ENCODE peak calls at places on chromosomes 6 and 20, in ten cellular contexts. B is fibroblast of lung, F is astrocyte of the cerebellum, T is heart left ventricle, Q is foreskin fibroblast, J is Karpas-422, Z is adrenal gland, N is Peyer's patch, G is tibial nerve, Y is HFF-Myc. L is an unnamed sample.

GRCh38 chr20:44914924-44915323 is 5.1 kb downstream of the PABPC1L start:
- DNase-seq in B (no peak), F (no peak), T (no peak), Q (no peak), J (no peak), Z (no peak), N (no peak), G (no peak), Y (no peak), L (peak)

GRCh38 chr6:18997375-18997826 is 610.3 kb downstream of the RNF144B start:
- DNase-seq in B (peak), F (peak), T (no peak), Q (peak), J (peak), Z (no peak), N (no peak), G (no peak), Y (peak), L (peak)

GRCh38 chr6:125841356-125842090 is 50.8 kb downstream of the NCOA7 start:
- DNase-seq in B (no peak), F (no peak), T (no peak), Q (no peak), J (no peak), Z (no peak), N (no peak), G (no peak), Y (no peak), L (no peak)

GRCh38 chr6:112307707-112308106 is 39.4 kb upstream of the RFPL4B start:
- DNase-seq in B (no peak), F (no peak), T (no peak), Q (no peak), J (peak), Z (no peak), N (no peak), G (no peak), Y (no peak), L (no peak)

GRCh38 chr6:132888701-132889100 is 74.3 kb downstream of the RPS12 start:
- DNase-seq in B (peak), F (peak), T (no peak), Q (peak), J (no peak), Z (no peak), N (no peak), G (no peak), Y (no peak), L (no peak)

GRCh38 chr20:63979549-63980316 is at the start of gene SAMD10:
- DNase-seq in B (no peak), F (no peak), T (peak), Q (peak), J (peak), Z (peak), N (peak), G (peak), Y (no peak), L (peak)

GRCh38 chr20:61849376-61849775 is 216.3 kb downstream of the TAF4 start:
- DNase-seq in B (no peak), F (no peak), T (no peak), Q (no peak), J (no peak), Z (no peak), N (no peak), G (no peak), Y (no peak), L (no peak)

GRCh38 chr20:23562721-23563342 is 5.5 kb downstream of the CST9L start:
- DNase-seq in B (no peak), F (no peak), T (no peak), Q (no peak), J (no peak), Z (no peak), N (no peak), G (no peak), Y (no peak), L (no peak)

GRCh38 chr20:9498322-9498721 is 16.1 kb upstream of the LAMP5 start:
- DNase-seq in B (peak), F (no peak), T (no peak), Q (peak), J (no peak), Z (no peak), N (no peak), G (no peak), Y (no peak), L (no peak)

GRCh38 chr20:10998476-10998875 is 324.7 kb upstream of the JAG1 start:
- DNase-seq in B (no peak), F (no peak), T (no peak), Q (no peak), J (no peak), Z (no peak), N (no peak), G (no peak), Y (no peak), L (no peak)

GRCh38 chr6:45710304-45710821 is 305.3 kb downstream of the CLIC5 start:
- DNase-seq in B (peak), F (no peak), T (no peak), Q (peak), J (no peak), Z (no peak), N (peak), G (no peak), Y (no peak), L (no peak)

GRCh38 chr6:49849121-49849907 is 17.0 kb downstream of the CRISP1 start:
- DNase-seq in B (peak), F (peak), T (no peak), Q (peak), J (peak), Z (no peak), N (no peak), G (no peak), Y (peak), L (peak)

GRCh38 chr6:17167327-17167979 is 65.6 kb downstream of the STMND1 start:
- DNase-seq in B (peak), F (no peak), T (no peak), Q (peak), J (no peak), Z (peak), N (peak), G (no peak), Y (peak), L (peak)

GRCh38 chr6:144809120-144809519 is 524.0 kb downstream of the UTRN start:
- DNase-seq in B (no peak), F (no peak), T (no peak), Q (peak), J (no peak), Z (no peak), N (no peak), G (no peak), Y (no peak), L (no peak)

GRCh38 chr6:143745160-143746133 is 67.7 kb downstream of the PHACTR2 start:
- DNase-seq in B (peak), F (peak), T (no peak), Q (peak), J (no peak), Z (peak), N (no peak), G (peak), Y (no peak), L (peak)

GRCh38 chr6:20564269-20564668 is 30.0 kb downstream of the CDKAL1 start:
- DNase-seq in B (peak), F (peak), T (no peak), Q (peak), J (peak), Z (no peak), N (no peak), G (no peak), Y (no peak), L (peak)

GRCh38 chr6:151916075-151916474 is 108.6 kb downstream of the ESR1 start:
- DNase-seq in B (no peak), F (no peak), T (no peak), Q (peak), J (no peak), Z (no peak), N (no peak), G (no peak), Y (no peak), L (no peak)

GRCh38 chr6:145252737-145253136 is 482.6 kb downstream of the EPM2A start:
- DNase-seq in B (no peak), F (no peak), T (no peak), Q (no peak), J (no peak), Z (no peak), N (no peak), G (no peak), Y (no peak), L (no peak)

GRCh38 chr6:137848672-137849071 is 18.4 kb upstream of the TNFAIP3 start:
- DNase-seq in B (peak), F (no peak), T (no peak), Q (peak), J (no peak), Z (no peak), N (no peak), G (no peak), Y (no peak), L (no peak)

GRCh38 chr6:79421001-79421411 is 116.2 kb downstream of the LCA5 start:
- DNase-seq in B (peak), F (no peak), T (no peak), Q (peak), J (no peak), Z (no peak), N (no peak), G (no peak), Y (no peak), L (no peak)

GRCh38 chr6:79422666-79423065 is 114.6 kb downstream of the LCA5 start:
- DNase-seq in B (no peak), F (no peak), T (no peak), Q (no peak), J (no peak), Z (no peak), N (no peak), G (no peak), Y (no peak), L (no peak)

GRCh38 chr6:79425589-79426311 is 111.5 kb downstream of the LCA5 start:
- DNase-seq in B (no peak), F (no peak), T (no peak), Q (peak), J (no peak), Z (no peak), N (no peak), G (no peak), Y (no peak), L (no peak)

GRCh38 chr6:79421707-79422484 is 115.3 kb downstream of the LCA5 start:
- DNase-seq in B (peak), F (peak), T (no peak), Q (peak), J (no peak), Z (peak), N (no peak), G (no peak), Y (peak), L (no peak)

GRCh38 chr6:79423216-79423615 is 114.0 kb downstream of the LCA5 start:
- DNase-seq in B (no peak), F (no peak), T (no peak), Q (no peak), J (no peak), Z (no peak), N (no peak), G (no peak), Y (no peak), L (no peak)
- H3K4me3 ChIP-seq in B (no peak), F (no peak), T (no peak), Q (no peak), J (no peak), Z (no peak), N (no peak), G (no peak), Y (no peak), L (no peak)

GRCh38 chr6:26202811-26203583 is 115.8 kb downstream of the HFE start:
- DNase-seq in B (no peak), F (no peak), T (no peak), Q (no peak), J (no peak), Z (no peak), N (no peak), G (no peak), Y (no peak), L (no peak)

GRCh38 chr6:26204332-26205160 is 117.3 kb downstream of the HFE start:
- DNase-seq in B (peak), F (peak), T (peak), Q (peak), J (peak), Z (peak), N (peak), G (peak), Y (peak), L (peak)

GRCh38 chr6:26205625-26206574 is 118.7 kb downstream of the HFE start:
- DNase-seq in B (peak), F (no peak), T (no peak), Q (peak), J (peak), Z (no peak), N (no peak), G (no peak), Y (no peak), L (peak)

GRCh38 chr6:26205161-26205624 is 118.0 kb downstream of the HFE start:
- DNase-seq in B (peak), F (peak), T (peak), Q (peak), J (peak), Z (peak), N (peak), G (peak), Y (no peak), L (peak)

GRCh38 chr6:26207248-26207801 is 120.1 kb downstream of the HFE start:
- DNase-seq in B (no peak), F (no peak), T (no peak), Q (no peak), J (no peak), Z (no peak), N (no peak), G (no peak), Y (no peak), L (no peak)
- H3K4me3 ChIP-seq in B (no peak), F (no peak), T (no peak), Q (no peak), J (no peak), Z (no peak), N (no peak), G (no peak), Y (no peak), L (no peak)

DNA sequence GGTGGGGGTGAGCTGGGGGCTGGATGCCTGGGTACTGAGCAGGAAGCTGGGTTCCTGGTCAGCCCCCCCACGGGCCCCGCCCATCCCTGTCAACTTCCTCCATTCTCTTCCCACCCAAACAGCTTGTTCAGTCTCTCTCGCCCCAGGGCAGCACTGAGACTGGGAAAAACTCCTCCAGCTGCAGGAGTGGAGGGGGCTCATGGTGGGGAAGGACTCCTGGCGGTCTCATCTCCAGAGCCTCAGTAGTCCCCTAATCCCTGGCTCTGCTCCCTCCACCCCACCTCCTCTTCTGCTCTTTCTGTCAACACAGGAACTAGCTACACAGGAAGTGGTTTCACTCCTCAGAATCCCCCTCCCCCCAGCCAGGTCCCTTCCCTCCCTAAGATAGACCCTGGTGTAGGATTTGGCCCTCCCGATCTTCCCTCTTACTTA is at the start of gene GPSM3:
- DNase-seq in B (peak), F (no peak), T (peak), Q (peak), J (peak), Z (no peak), N (peak), G (no peak), Y (no peak), L (peak)
- H3K4me3 ChIP-seq in B (no peak), F (no peak), T (peak), Q (no peak), J (peak), Z (no peak), N (peak), G (peak), Y (peak), L (peak)

GRCh38 chr6:166541876-166542579 is 44.5 kb downstream of the RAMACL start:
- DNase-seq in B (no peak), F (no peak), T (no peak), Q (no peak), J (peak), Z (no peak), N (no peak), G (no peak), Y (no peak), L (no peak)
- H3K4me3 ChIP-seq in B (no peak), F (no peak), T (peak), Q (no peak), J (peak), Z (no peak), N (peak), G (peak), Y (no peak), L (no peak)

DNA sequence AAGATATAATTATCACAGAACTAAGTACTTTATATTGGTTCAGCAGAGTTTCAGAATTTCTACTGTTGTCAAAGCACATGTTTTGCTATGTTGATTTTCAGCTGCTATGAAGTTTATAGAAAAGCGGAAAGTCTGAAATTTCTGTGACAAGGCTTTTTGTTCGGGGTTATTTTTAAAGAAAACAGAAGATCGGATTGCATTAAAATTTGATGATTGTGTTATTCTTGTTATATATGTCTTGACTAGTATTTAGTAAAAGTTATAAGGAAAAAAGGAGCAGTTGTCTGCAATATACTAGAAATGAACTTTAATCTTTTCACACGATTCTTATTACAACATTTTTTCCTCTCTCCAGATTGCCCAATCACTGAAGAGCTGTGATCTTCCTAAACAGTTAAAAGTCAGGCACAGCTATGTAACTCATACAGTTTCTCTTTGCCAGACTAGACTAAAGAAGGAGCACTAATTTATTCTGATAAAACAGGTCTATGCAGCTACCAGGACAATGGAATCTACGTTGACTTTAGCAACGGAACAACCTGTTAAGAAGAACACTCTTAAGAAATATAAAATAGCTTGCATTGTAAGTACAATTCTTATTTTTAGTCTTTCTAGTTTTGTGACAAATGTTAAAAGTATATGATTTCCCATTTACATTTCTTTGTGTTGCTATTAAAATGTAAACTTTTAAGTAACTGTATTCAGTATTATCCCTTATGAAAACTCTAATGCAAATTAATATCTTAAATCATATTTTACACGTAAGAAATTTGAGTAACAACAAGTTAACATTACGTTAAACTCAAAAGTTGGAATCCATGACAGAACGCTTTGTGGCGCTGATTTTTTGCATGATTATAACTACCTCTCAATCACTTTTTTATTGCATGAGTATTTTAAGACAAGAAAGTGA is at the start of gene ENPP3:
- DNase-seq in B (peak), F (no peak), T (no peak), Q (peak), J (no peak), Z (no peak), N (no peak), G (no peak), Y (no peak), L (no peak)
- H3K4me3 ChIP-seq in B (no peak), F (no peak), T (no peak), Q (no peak), J (no peak), Z (no peak), N (peak), G (no peak), Y (no peak), L (no peak)

GRCh38 chr6:3825851-3826581 is 23.2 kb upstream of the FAM50B start:
- DNase-seq in B (peak), F (peak), T (peak), Q (peak), J (no peak), Z (peak), N (peak), G (peak), Y (peak), L (no peak)

GRCh38 chr6:3823671-3824070 is 25.5 kb upstream of the FAM50B start:
- DNase-seq in B (no peak), F (no peak), T (no peak), Q (no peak), J (no peak), Z (no peak), N (no peak), G (no peak), Y (no peak), L (no peak)

GRCh38 chr6:3822747-3823445 is 26.3 kb upstream of the FAM50B start:
- DNase-seq in B (no peak), F (no peak), T (no peak), Q (peak), J (no peak), Z (no peak), N (no peak), G (no peak), Y (no peak), L (no peak)

GRCh38 chr6:3829285-3829684 is 19.9 kb upstream of the FAM50B start:
- DNase-seq in B (no peak), F (no peak), T (no peak), Q (no peak), J (no peak), Z (no peak), N (no peak), G (no peak), Y (no peak), L (no peak)

DNA sequence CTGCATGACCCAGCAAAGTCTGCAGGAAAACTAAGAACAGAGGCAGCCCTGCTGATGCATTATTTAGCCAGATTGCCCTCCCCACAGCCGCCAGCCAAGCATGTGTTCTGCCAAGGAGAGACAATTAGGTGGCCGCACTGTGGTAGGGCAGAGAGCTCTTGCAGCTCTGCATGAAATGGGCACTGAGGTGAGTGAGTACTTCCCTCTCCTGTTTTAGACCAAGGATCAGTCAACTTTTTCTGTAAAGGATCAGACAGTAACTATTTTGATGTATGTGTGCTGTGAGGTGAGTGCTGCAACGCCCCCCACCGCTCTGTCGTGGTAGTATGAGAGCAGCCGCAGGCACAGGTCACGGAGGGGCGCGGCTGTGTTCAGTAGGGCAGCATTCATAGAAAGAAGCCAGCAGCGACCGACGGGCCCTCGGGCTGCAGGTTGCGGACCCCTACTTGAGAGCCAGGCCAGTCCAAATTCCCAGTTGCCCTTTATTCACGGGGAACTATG is 23.8 kb upstream of the FAM50B start:
- DNase-seq in B (peak), F (no peak), T (peak), Q (peak), J (no peak), Z (no peak), N (peak), G (peak), Y (no peak), L (no peak)
- H3K4me3 ChIP-seq in B (peak), F (no peak), T (peak), Q (peak), J (no peak), Z (no peak), N (no peak), G (no peak), Y (no peak), L (no peak)

DNA sequence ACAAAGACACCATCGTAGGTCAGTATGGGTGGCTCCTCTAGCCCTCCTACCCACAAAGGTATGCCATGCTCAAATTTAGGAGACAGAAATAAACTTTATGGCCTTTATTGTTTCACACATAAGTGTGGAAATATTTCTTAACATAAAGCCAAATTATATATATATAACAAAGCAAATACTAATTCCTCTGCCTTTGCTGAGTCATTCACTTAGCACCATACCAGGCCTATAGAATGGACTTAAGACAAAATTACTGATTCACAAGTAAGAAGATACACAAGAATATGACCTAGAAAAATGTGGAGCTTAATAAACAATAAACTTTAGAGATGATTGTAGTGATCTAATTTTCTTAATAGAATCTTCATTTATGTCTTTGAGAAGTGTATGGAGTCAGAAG is 5.2 kb downstream of the FRK start:
- DNase-seq in B (no peak), F (no peak), T (no peak), Q (no peak), J (no peak), Z (no peak), N (no peak), G (no peak), Y (no peak), L (no peak)
- H3K4me3 ChIP-seq in B (no peak), F (no peak), T (no peak), Q (no peak), J (no peak), Z (no peak), N (no peak), G (no peak), Y (no peak), L (no peak)

GRCh38 chr6:150327117-150327774 is 41.6 kb upstream of the IYD start:
- DNase-seq in B (no peak), F (no peak), T (no peak), Q (no peak), J (no peak), Z (no peak), N (no peak), G (no peak), Y (no peak), L (no peak)
- H3K4me3 ChIP-seq in B (no peak), F (no peak), T (no peak), Q (no peak), J (no peak), Z (no peak), N (no peak), G (no peak), Y (no peak), L (no peak)

GRCh38 chr6:54717849-54718455 is 128.6 kb upstream of the FAM83B start:
- DNase-seq in B (peak), F (peak), T (no peak), Q (peak), J (peak), Z (peak), N (peak), G (peak), Y (peak), L (peak)
- H3K4me3 ChIP-seq in B (no peak), F (no peak), T (no peak), Q (no peak), J (no peak), Z (no peak), N (no peak), G (no peak), Y (no peak), L (no peak)

GRCh38 chr6:13767121-13767794 is 47.1 kb downstream of the MCUR1 start:
- DNase-seq in B (peak), F (no peak), T (no peak), Q (peak), J (no peak), Z (peak), N (peak), G (peak), Y (no peak), L (no peak)
- H3K4me3 ChIP-seq in B (peak), F (no peak), T (peak), Q (peak), J (no peak), Z (no peak), N (no peak), G (peak), Y (no peak), L (peak)

L was measured in Jurkat, Clone E6-1.